ENCODE peak calls at places on chromosomes 6 and 20, in nine cellular contexts. F is RWPE1; B is adipocyte; U is stimulated activated CD4-positive, alpha-beta T cell treated with anti-CD3 and anti-CD28 coated beads, Interleukin-1b, Interleukin-23, amount 100 ng/mL, for 24 hours; P is pancreas; J is H7; H is HFFc6; K is iris pigment epithelial cell; A is neural progenitor cell. M is an unnamed sample.

GRCh38 chr6:136737343-136738177 is 54.7 kb downstream of the MAP3K5 start:
- DNase-seq in B (peak; percentile 70), P (no peak), J (no peak), H (no peak), K (peak; percentile 81), A (no peak), U (no peak), F (no peak), M (no peak)

GRCh38 chr20:8790442-8791074 is 278.3 kb upstream of the PLCB4 start:
- DNase-seq in J (peak; percentile 27), U (no peak), B (peak; percentile 80), F (peak; percentile 30), K (peak; percentile 55), P (no peak), H (peak; percentile 41), A (peak; percentile 58), M (peak; percentile 42)

GRCh38 chr6:144335914-144336313 is 50.8 kb downstream of the UTRN start:
- DNase-seq in A (no peak), J (no peak), B (no peak), F (no peak), U (no peak), K (no peak), P (no peak), H (no peak), M (no peak)

GRCh38 chr20:34431168-34431567 is 68.1 kb downstream of the ITCH start:
- DNase-seq in B (no peak), J (no peak), K (no peak), A (no peak), H (no peak), F (no peak), U (no peak), P (no peak), M (no peak)

GRCh38 chr6:43758617-43759050 is 11.4 kb upstream of the VEGFA start:
- DNase-seq in J (peak; percentile 95), A (peak; percentile 85), H (no peak), F (no peak), U (no peak), P (no peak), K (no peak), B (peak; percentile 48), M (peak; percentile 90)

GRCh38 chr6:167401525-167402194 is 76.8 kb downstream of the TTLL2 start:
- DNase-seq in B (no peak), J (peak; percentile 84), F (no peak), U (no peak), A (no peak), H (no peak), P (no peak), K (no peak), M (no peak)

GRCh38 chr6:118354641-118355040 is 193.5 kb upstream of the PLN start:
- DNase-seq in B (no peak), J (no peak), U (no peak), H (no peak), A (no peak), P (no peak), F (no peak), K (no peak), M (no peak)

GRCh38 chr6:165889636-165890403 is 226.8 kb upstream of the PDE10A start:
- DNase-seq in P (no peak), B (no peak), A (peak; percentile 72), K (peak; percentile 59), F (peak; percentile 31), U (no peak), H (no peak), J (peak; percentile 69), M (peak; percentile 63)

GRCh38 chr6:165684333-165684732 is 21.3 kb upstream of the PDE10A start:
- DNase-seq in A (no peak), H (no peak), K (no peak), B (no peak), J (no peak), P (no peak), U (no peak), F (no peak), M (no peak)

GRCh38 chr6:3748726-3749389 is 2.7 kb downstream of the PXDC1 start:
- DNase-seq in J (no peak), B (peak; percentile 35), U (no peak), P (no peak), A (no peak), H (no peak), K (no peak), F (no peak), M (no peak)

GRCh38 chr20:58579069-58579818 is 64.0 kb upstream of the APCDD1L start:
- DNase-seq in H (no peak), K (no peak), J (no peak), B (no peak), P (no peak), F (no peak), A (no peak), U (no peak), M (peak; percentile 3)

GRCh38 chr6:13283340-13283739 is 45.0 kb downstream of the TBC1D7 start:
- DNase-seq in U (no peak), J (no peak), H (no peak), A (no peak), P (no peak), K (no peak), B (no peak), F (no peak), M (no peak)

GRCh38 chr6:43269273-43270007 is 26.2 kb downstream of the TTBK1 start:
- DNase-seq in B (peak; percentile 45), J (peak; percentile 86), F (no peak), K (no peak), U (no peak), P (peak; percentile 80), H (no peak), A (peak; percentile 48), M (peak; percentile 50)

GRCh38 chr20:47300071-47300470 is 56.4 kb downstream of the ZMYND8 start:
- DNase-seq in B (no peak), K (peak; percentile 79), F (no peak), J (no peak), P (no peak), A (no peak), H (peak; percentile 19), U (no peak), M (no peak)

GRCh38 chr6:108876929-108877775 is 28.9 kb downstream of the ARMC2 start:
- DNase-seq in P (peak; percentile 58), F (no peak), A (no peak), K (peak; percentile 90), B (peak; percentile 98), U (no peak), J (no peak), H (peak; percentile 73), M (no peak)

GRCh38 chr20:6884114-6884513 is 116.6 kb downstream of the BMP2 start:
- DNase-seq in A (no peak), U (no peak), K (no peak), J (no peak), F (no peak), H (no peak), B (no peak), P (no peak), M (no peak)

GRCh38 chr6:42045538-42046460 is 4.5 kb upstream of the TAF8 start:
- DNase-seq in U (peak; percentile 68), A (no peak), K (peak; percentile 95), J (peak; percentile 88), F (peak; percentile 89), B (peak; percentile 94), P (peak; percentile 89), H (peak; percentile 27), M (peak; percentile 58)

GRCh38 chr6:56756219-56756789 is 113.6 kb upstream of the DST start:
- DNase-seq in B (no peak), F (no peak), J (no peak), U (no peak), A (no peak), H (no peak), K (no peak), P (no peak), M (no peak)

M was measured in WTC11.